ENCODE peak calls at places on chromosomes 12 and 14, in five cellular contexts. T, N, H, G and M are unnamed samples.

GRCh38 chr12:52867636-52868035 is 18.8 kb upstream of the KRT78 start:
- DNase-seq in T (no peak), N (no peak), H (no peak), G (peak; percentile 54), M (no peak)

GRCh38 chr14:31930493-31931225 is 146.4 kb upstream of the ARHGAP5 start:
- DNase-seq in T (peak; percentile 38), N (no peak), H (no peak), G (no peak), M (peak; percentile 43)

GRCh38 chr12:8099235-8099634 is 17.2 kb downstream of the NECAP1 start:
- DNase-seq in T (no peak), N (no peak), H (no peak), G (no peak), M (no peak)

GRCh38 chr12:58458093-58458492 is 462.2 kb downstream of the LRIG3 start:
- DNase-seq in T (no peak), N (no peak), H (no peak), G (no peak), M (no peak)

GRCh38 chr12:112711507-112711906 is 80.0 kb upstream of the RPH3A start:
- DNase-seq in T (no peak), N (no peak), H (no peak), G (no peak), M (no peak)

GRCh38 chr12:58920956-58921861 is 905 bp upstream of the LRIG3 start:
- DNase-seq in T (no peak), N (no peak), H (no peak), G (no peak), M (peak; percentile 53)

GRCh38 chr12:25830456-25830855 is 128.0 kb upstream of the RASSF8 start:
- DNase-seq in T (no peak), N (no peak), H (no peak), G (no peak), M (no peak)

GRCh38 chr14:54565236-54566151 is 1.4 kb upstream of the SAMD4A start:
- DNase-seq in T (peak; percentile 88), N (no peak), H (peak; percentile 82), G (peak; percentile 90), M (peak; percentile 83)

GRCh38 chr12:65121049-65121955 is at the start of gene WIF1:
- DNase-seq in T (no peak), N (no peak), H (no peak), G (peak; percentile 92), M (no peak)

GRCh38 chr14:95274874-95275273 is 44.8 kb downstream of the CLMN start:
- DNase-seq in T (no peak), N (no peak), H (no peak), G (no peak), M (no peak)

DNA sequence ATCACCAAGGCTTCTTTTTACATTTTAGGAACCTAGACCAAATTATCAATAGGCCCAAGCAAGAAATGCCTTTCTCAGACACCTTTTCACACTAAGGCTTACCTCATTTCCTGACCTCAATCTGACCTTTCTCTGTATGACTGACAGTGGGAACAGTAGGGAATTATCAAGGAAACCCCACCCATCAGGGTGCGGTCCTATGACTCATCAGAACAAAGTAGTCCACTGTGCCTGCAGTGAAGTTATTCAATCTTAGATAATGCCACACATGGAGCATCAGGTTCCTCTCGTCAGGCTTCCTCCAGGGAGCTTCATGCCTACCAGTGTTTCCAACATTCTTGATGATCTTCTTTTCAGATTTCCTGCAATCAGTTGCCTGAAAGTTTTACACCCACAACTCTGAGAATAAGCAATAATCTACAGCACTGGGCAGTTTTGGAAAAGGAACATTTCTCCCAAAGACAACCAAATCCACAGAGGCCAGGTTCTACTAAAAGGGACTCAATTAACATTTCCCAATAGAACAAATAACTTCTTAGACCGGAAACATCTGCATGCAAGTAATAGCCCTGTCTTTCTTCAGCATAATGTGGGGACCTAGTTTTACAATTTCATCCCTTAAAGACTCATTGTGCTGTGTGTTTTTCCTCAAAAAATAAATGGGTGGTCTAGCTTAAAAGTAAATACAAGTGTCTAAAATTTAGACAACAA is 35.9 kb upstream of the TMTC2 start:
- DNase-seq in T (peak; percentile 40), N (peak; percentile 38), H (peak; percentile 11), G (no peak), M (peak; percentile 74)
- TF ChIP-seq JUNB in T (peak; percentile 68), N (peak; percentile 82), H (no peak), G (no peak), M (no peak)

DNA sequence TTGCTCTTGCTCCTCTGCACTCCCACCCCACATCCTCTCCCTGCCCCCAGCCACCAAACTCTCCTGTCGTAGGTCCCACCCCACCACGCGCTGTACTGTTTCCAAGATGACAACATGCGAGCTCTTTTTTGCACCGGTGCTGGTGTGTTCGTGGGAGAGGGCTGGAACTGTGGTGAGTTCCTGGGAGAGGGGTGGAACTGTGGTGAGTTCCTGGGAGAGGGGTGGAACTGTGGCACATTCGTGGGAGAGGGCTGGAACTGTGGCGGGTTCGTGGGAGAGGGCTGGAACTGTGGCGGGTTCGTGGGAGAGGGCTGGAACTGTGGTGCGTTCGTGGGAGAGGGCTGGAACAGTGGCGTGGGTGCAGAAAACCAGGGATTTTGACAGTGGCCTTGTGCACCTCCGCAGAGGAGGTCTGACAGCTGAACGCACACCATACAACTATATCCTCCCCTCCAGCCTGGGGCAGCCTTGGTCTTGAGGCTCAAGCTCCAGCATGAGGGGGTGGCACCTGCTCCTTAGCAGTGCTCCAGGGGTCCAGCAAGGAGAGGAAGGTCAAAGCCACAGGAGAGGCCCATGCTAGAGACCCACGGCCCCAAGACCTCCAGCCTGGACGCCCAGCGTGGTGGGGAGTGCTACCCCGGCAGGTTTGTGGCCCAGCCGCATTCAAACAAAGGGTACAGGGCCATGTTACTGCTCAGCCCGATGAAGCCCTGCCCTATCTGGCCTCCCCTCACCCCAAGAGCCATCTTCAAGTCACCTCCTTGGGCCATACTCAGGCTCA is 50.1 kb downstream of the ACTN1 start:
- DNase-seq in T (no peak), N (no peak), H (no peak), G (no peak), M (no peak)
- TF ChIP-seq JUNB in T (no peak), N (no peak), H (no peak), G (no peak), M (no peak)

GRCh38 chr14:104139460-104140212 is 1.2 kb downstream of the KIF26A start:
- DNase-seq in T (no peak), N (no peak), H (no peak), G (no peak), M (no peak)
- TF ChIP-seq JUNB in T (no peak), N (no peak), H (no peak), G (no peak), M (no peak)

DNA sequence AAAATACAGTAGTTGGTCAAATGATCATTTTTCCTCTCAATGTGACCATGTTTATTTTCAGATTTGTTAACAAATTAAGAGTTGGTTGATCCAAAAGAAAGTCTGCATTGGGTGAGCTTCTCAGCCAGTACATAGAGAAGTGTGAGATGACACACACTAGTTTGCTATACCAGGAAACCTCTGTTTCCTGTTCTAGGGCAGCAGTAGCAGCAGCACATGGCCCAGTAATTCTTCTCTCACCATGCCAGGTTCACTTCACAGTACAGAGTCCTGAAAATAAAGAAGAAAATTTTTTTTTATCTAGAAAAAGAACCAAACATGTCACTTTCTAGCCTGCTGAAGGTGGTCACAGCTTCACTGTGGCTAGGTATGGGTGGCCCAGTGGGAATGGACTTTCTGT is 250.2 kb upstream of the OR4E1 start:
- DNase-seq in T (no peak), N (no peak), H (no peak), G (no peak), M (no peak)
- TF ChIP-seq JUNB in T (no peak), N (no peak), H (no peak), G (no peak), M (no peak)

GRCh38 chr12:19739195-19739776 is 300.0 kb downstream of the AEBP2 start:
- DNase-seq in T (peak; percentile 50), N (peak; percentile 16), H (peak; percentile 34), G (peak; percentile 73), M (peak; percentile 41)

GRCh38 chr12:19741132-19741489 is 301.8 kb downstream of the AEBP2 start:
- DNase-seq in T (no peak), N (no peak), H (no peak), G (no peak), M (no peak)

GRCh38 chr12:19740472-19741131 is 301.3 kb downstream of the AEBP2 start:
- DNase-seq in T (no peak), N (no peak), H (no peak), G (no peak), M (no peak)

GRCh38 chr12:19737019-19737418 is 297.7 kb downstream of the AEBP2 start:
- DNase-seq in T (no peak), N (no peak), H (no peak), G (no peak), M (no peak)
- TF ChIP-seq JUNB in T (no peak), N (no peak), H (no peak), G (no peak), M (no peak)

DNA sequence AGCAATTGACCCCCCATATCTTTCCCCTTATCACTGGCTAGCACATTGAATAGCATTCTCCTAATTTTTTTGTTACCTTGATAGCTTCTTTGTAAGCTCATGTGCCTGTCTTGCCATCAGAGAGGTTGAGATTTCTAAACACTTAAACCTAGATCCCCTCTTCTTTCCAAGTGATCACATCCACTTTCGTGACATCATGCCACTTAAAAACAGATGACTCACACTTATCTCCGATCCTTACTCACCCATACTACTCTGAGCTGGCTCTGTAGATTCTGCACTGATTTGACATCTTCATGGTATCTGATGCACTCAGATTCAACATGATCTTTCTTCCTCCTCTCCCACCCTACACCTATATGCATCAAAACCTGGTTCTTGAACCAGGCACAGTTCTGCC is 10.5 kb downstream of the GPR137C start:
- DNase-seq in T (no peak), N (no peak), H (no peak), G (no peak), M (no peak)
- TF ChIP-seq JUNB in T (no peak), N (no peak), H (no peak), G (no peak), M (no peak)

GRCh38 chr12:127247937-127248336 is 1019.0 kb upstream of the TMEM132C start:
- DNase-seq in T (no peak), N (no peak), H (no peak), G (no peak), M (no peak)
- TF ChIP-seq JUNB in T (no peak), N (no peak), H (no peak), G (no peak), M (no peak)

GRCh38 chr14:105944632-105945610 is 418.5 kb downstream of the TMEM121 start:
- DNase-seq in T (peak; percentile 38), N (no peak), H (peak; percentile 70), G (peak; percentile 1), M (peak; percentile 67)
- TF ChIP-seq JUNB in T (no peak), N (no peak), H (no peak), G (no peak), M (no peak)